ENCODE peak calls at places on chromosomes 7 and 10, in four cellular contexts. H is SK-N-SH, S is aorta, M is neuronal stem cell. G is an unnamed sample. For H3K4me1, the result is how much of the 10 kb centered on the place peaks cover.

GRCh38 chr7:91228327-91228726 is 35.9 kb upstream of the FZD1 start:
- DNase-seq in H (no peak), S (no peak), M (no peak), G (no peak)

GRCh38 chr7:69787736-69788431 is 189.6 kb downstream of the AUTS2 start:
- DNase-seq in H (no peak), S (no peak), M (peak), G (no peak)

GRCh38 chr7:7014827-7015610 is 167.3 kb upstream of the C1GALT1 start:
- DNase-seq in H (peak), S (no peak), M (no peak), G (no peak)

GRCh38 chr10:62214364-62214874 is 54.2 kb downstream of the RTKN2 start:
- DNase-seq in H (no peak), S (no peak), M (no peak), G (no peak)

GRCh38 chr10:93458821-93459257 is 23.3 kb downstream of the MYOF start:
- DNase-seq in H (no peak), S (peak), M (no peak), G (no peak)

GRCh38 chr7:43870316-43870715 is 999 bp upstream of the MRPS24 start:
- DNase-seq in H (no peak), S (no peak), M (no peak), G (no peak)

GRCh38 chr7:35694161-35694783 is 663 bp downstream of the HERPUD2 start:
- DNase-seq in H (peak), S (no peak), M (no peak), G (peak)

GRCh38 chr10:6074489-6075301 is 12.5 kb upstream of the IL2RA start:
- DNase-seq in H (peak), S (no peak), M (no peak), G (no peak)

GRCh38 chr7:46165281-46165680 is 244.2 kb upstream of the IGFBP3 start:
- DNase-seq in H (no peak), S (no peak), M (no peak), G (no peak)

GRCh38 chr10:101829561-101830315 is 11.5 kb upstream of the OGA start:
- DNase-seq in H (peak), S (no peak), M (peak), G (peak)

GRCh38 chr7:137928626-137929025 is 73.3 kb downstream of the CREB3L2 start:
- DNase-seq in H (no peak), S (no peak), M (no peak), G (no peak)

GRCh38 chr10:15245530-15245929 is 77.0 kb upstream of the NMT2 start:
- DNase-seq in H (peak), S (no peak), M (no peak), G (no peak)

GRCh38 chr10:15348579-15348978 is 22.5 kb downstream of the FAM171A1 start:
- DNase-seq in H (no peak), S (no peak), M (no peak), G (no peak)

GRCh38 chr7:24139996-24140395 is 144.0 kb upstream of the NPY start:
- DNase-seq in H (no peak), S (no peak), M (no peak), G (no peak)

GRCh38 chr10:47022311-47023131 is 111.3 kb downstream of the PTPN20 start:
- DNase-seq in H (no peak), S (no peak), M (no peak), G (peak)

GRCh38 chr10:100419911-100420449 is 42.8 kb upstream of the WNT8B start:
- DNase-seq in H (no peak), S (no peak), M (no peak), G (no peak)

GRCh38 chr7:85396676-85397075 is 209.8 kb upstream of the SEMA3D start:
- DNase-seq in H (no peak), S (no peak), M (no peak), G (no peak)

GRCh38 chr7:23544913-23545354 is 13.2 kb upstream of the TRA2A start:
- DNase-seq in H (no peak), S (no peak), M (no peak), G (no peak)

GRCh38 chr7:17325364-17325763 is 26.9 kb downstream of the AHR start:
- DNase-seq in H (no peak), S (no peak), M (no peak), G (no peak)

GRCh38 chr10:73762915-73763314 is 18.7 kb downstream of the SEC24C start:
- DNase-seq in H (no peak), S (no peak), M (no peak), G (no peak)

GRCh38 chr10:69961864-69962745 is 90.5 kb upstream of the MACROH2A2 start:
- DNase-seq in H (peak), S (peak), M (no peak), G (peak)

GRCh38 chr7:90952649-90952991 is 311.6 kb upstream of the FZD1 start:
- DNase-seq in H (no peak), S (no peak), M (peak), G (no peak)

GRCh38 chr7:151272877-151273276 is 24.4 kb upstream of the SMARCD3 start:
- DNase-seq in H (no peak), S (no peak), M (no peak), G (no peak)
- H3K4me1 ChIP-seq in H (under half), S (under half), M (under half), G (under half)

DNA sequence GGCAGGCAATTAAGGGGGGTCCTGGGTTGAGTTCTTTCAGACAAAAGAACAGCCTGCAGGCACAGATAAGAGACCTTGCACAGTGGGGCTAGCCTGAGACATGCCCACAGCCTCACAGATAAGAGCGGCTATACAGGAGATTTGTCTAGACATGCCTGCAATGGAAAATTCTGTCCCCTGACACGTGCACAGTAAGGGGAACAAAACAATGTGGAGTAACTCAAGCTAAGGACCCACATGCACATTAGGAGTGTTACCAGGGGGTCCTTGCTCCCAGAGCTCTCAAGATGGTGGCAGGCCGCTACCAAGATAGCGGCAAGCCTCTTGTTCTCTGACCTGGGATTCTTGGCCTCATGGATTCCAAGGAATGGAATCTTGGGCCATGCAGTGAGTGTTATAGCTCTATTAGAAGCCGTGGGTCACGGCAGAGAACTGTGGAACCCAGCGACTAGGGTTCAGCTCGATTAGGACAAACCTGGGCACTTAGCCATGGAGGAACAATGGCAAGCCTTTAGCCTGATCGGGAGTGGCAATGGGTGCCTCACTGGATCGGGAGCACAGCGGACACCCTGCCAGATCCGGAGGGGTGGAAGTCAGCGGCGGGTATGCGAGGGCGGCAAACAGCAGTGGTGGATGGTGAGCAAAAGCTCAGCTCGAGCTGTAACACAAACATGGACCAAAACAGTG is 196.9 kb downstream of the CCSER2 start:
- DNase-seq in H (no peak), S (no peak), M (no peak), G (no peak)
- H3K27ac ChIP-seq in H (no peak), S (no peak), M (peak), G (no peak)

GRCh38 chr10:104347295-104348045 is 6.2 kb upstream of the CFAP58 start:
- DNase-seq in H (no peak), S (no peak), M (no peak), G (no peak)

GRCh38 chr10:104351067-104351681 is 2.5 kb upstream of the CFAP58 start:
- DNase-seq in H (no peak), S (no peak), M (no peak), G (no peak)

GRCh38 chr10:104348601-104349000 is 5.0 kb upstream of the CFAP58 start:
- DNase-seq in H (no peak), S (no peak), M (no peak), G (no peak)

GRCh38 chr10:104350146-104350635 is 3.4 kb upstream of the CFAP58 start:
- DNase-seq in H (peak), S (no peak), M (no peak), G (no peak)

DNA sequence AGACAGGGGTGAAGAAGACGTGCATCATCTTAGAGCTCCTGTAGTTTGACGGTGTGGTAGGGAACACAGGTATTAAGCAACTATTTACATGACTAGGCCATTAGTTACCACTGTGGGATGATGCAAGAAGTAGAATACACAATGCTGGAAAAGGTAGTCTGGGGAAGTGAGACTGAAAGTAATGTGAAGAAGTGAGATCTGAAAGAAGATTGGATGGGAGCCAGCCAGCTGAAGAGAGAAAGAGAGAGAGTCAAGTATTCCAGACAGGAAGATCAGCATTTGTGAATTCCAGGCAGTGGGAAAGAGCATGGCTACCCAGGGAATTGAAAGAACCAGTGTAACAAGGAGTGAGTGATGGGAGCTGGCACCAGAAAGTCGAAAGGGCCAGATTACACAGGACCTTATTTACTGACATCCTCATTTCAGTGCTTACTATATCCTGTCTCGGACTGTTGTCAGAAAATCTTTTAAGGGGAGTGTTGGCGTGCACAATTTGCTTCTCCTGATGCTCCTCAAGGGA is 4.0 kb upstream of the CFAP58 start:
- DNase-seq in H (no peak), S (no peak), M (no peak), G (no peak)
- H3K4me1 ChIP-seq in H (under half), S (under half), M (under half), G (under half)

GRCh38 chr10:122030200-122030552 is 41.2 kb downstream of the TACC2 start:
- DNase-seq in H (no peak), S (no peak), M (no peak), G (no peak)

GRCh38 chr10:122029503-122030199 is 40.7 kb downstream of the TACC2 start:
- DNase-seq in H (no peak), S (peak), M (no peak), G (peak)

GRCh38 chr10:122034149-122034756 is 45.3 kb downstream of the TACC2 start:
- DNase-seq in H (no peak), S (no peak), M (no peak), G (no peak)

GRCh38 chr10:122033224-122033926 is 44.4 kb downstream of the TACC2 start:
- DNase-seq in H (no peak), S (no peak), M (no peak), G (peak)
- H3K27ac ChIP-seq in H (no peak), S (no peak), M (no peak), G (peak)

GRCh38 chr7:100159099-100159623 is 638 bp upstream of the TRAPPC14 start:
- DNase-seq in H (peak), S (peak), M (no peak), G (no peak)

GRCh38 chr7:100157334-100158228 is 942 bp downstream of the TRAPPC14 start:
- DNase-seq in H (peak), S (no peak), M (no peak), G (no peak)

GRCh38 chr7:100162874-100163533 is 4.5 kb upstream of the TRAPPC14 start:
- DNase-seq in H (peak), S (peak), M (no peak), G (no peak)

GRCh38 chr7:100158229-100159098 is at the start of gene TRAPPC14:
- DNase-seq in H (peak), S (peak), M (peak), G (peak)

DNA sequence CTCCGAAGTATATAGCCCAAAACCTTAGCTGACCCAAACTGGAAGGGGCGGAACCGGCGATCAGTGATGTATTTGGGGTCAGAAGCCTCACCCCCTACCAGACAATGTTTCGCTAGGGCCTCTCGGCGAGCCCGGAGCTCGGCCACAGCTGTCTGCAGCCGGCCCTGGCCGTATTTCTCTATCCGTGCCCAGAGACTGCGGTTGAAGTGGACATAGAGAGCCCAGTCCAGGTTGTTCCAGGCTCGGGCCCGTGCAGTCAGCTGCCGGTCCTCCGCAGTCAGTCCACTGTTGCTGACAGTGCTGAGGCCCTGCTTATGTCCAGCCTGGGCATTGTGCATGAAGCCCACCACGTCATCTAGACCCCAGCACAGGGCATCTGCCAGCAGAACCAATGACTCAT is 1.5 kb upstream of the TRAPPC14 start:
- DNase-seq in H (no peak), S (peak), M (no peak), G (no peak)
- H3K4me1 ChIP-seq in H (under half), S (under half), M (under half), G (under half)

GRCh38 chr10:124545346-124545745 is 83.7 kb downstream of the LHPP start:
- DNase-seq in H (no peak), S (no peak), M (no peak), G (no peak)

GRCh38 chr10:124545756-124546369 is 84.2 kb downstream of the LHPP start:
- DNase-seq in H (no peak), S (no peak), M (no peak), G (no peak)

GRCh38 chr10:124546957-124547650 is 85.5 kb downstream of the LHPP start:
- DNase-seq in H (no peak), S (no peak), M (no peak), G (no peak)

GRCh38 chr10:124550305-124551034 is 88.8 kb downstream of the LHPP start:
- DNase-seq in H (no peak), S (no peak), M (no peak), G (peak)

DNA sequence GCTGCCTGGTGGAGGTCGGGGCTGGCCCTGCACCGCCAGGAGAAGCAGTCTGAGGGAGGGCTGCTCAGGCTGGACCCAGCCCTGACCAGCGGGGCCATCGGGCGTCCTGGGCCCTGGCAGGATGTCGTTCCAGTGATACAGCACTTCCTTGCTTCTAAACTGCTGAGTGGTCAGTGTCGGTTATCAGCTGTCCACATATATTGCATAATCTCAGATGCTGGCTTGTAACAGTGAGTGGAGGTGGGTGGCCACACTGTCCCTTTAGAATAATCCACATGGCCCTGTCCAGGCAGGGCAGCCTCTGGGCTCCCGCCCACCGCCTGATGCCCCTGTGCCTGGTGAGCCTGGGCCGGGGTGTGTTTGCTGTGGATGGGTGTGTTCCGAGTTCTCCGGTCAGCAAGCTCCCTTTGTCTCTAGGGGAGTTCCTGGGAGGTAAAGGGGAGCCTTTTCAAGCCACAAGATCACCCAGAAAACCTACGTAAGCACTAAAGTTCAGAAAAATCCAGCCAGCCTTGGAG is 86.1 kb downstream of the LHPP start:
- DNase-seq in H (peak), S (no peak), M (no peak), G (no peak)
- H3K27ac ChIP-seq in H (no peak), S (no peak), M (no peak), G (no peak)

GRCh38 chr7:135966341-135967043 is 10.7 kb downstream of the MTPN start:
- DNase-seq in H (no peak), S (no peak), M (no peak), G (no peak)

GRCh38 chr7:135964254-135964653 is 12.9 kb downstream of the MTPN start:
- DNase-seq in H (no peak), S (no peak), M (no peak), G (no peak)

GRCh38 chr7:135962802-135963201 is 14.4 kb downstream of the MTPN start:
- DNase-seq in H (no peak), S (no peak), M (no peak), G (no peak)

GRCh38 chr7:135964791-135965190 is 12.4 kb downstream of the MTPN start:
- DNase-seq in H (no peak), S (no peak), M (no peak), G (no peak)

GRCh38 chr7:135965602-135966001 is 11.6 kb downstream of the MTPN start:
- DNase-seq in H (no peak), S (no peak), M (no peak), G (no peak)
- H3K4me1 ChIP-seq in H (under half), S (under half), M (under half), G (under half)

DNA sequence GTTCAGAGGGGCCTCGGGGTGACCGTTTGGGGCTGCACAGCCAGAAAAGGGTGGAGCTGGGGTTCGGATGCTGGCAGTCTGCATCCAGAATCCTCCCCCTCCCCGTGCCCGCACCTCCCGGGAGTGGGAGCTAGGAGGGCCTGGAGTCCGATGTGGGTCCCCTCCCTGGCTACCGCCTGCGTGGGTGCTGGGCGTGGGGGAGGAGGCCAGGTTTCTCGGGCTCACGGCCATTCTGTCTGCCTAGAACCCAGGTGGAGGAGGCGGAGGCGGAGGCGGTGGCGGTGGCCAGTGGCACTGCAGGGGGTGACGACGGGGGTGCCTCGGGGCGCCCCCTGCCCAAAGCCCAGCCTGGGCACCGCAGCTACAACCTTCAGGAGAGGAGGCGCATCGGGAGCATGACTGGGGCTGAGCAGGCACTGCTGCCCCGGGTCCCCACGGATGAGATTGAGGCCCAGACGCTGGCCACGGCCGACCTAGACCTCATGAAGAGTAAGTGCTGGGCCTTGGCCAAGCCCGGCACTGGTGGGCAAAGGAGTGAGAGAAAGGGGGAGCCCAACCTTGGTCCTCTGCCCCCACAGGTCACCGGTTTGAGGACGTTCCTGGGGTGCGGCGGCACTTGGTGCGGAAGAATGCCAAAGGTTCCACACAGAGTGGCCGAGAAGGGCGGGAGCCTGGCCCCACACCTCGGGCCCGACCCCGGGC is 7.0 kb downstream of the SLC4A2 start:
- DNase-seq in H (no peak), S (no peak), M (no peak), G (no peak)
- H3K27ac ChIP-seq in H (no peak), S (no peak), M (no peak), G (no peak)

GRCh38 chr10:132634241-132634946 is 96.8 kb downstream of the INPP5A start:
- DNase-seq in H (no peak), S (no peak), M (no peak), G (no peak)
- H3K4me1 ChIP-seq in H (under half), S (under half), M (under half), G (under half)

G was measured in left lung.